ENCODE peak calls at places on chromosomes 4 and X, in seven cellular contexts. R is NCI-H774, O is prostate gland, E is AG09309, Z is left colon, P is brain microvascular endothelial cell, X is KBM-7. C is an unnamed sample.

GRCh38 chr4:64715741-64716140 is 306.5 kb upstream of the TECRL start:
- DNase-seq in R (no peak), X (no peak), O (no peak), P (no peak), Z (no peak), E (no peak), C (no peak)

GRCh38 chrX:133668225-133668931 is 253.1 kb upstream of the GPC4 start:
- DNase-seq in O (no peak), E (no peak), X (no peak), P (no peak), Z (no peak), R (no peak), C (no peak)

GRCh38 chr4:123505077-123505456 is 108.5 kb downstream of the SPRY1 start:
- DNase-seq in X (no peak), O (no peak), Z (no peak), P (peak), R (no peak), E (no peak), C (no peak)

GRCh38 chr4:171676555-171677215 is 136.5 kb upstream of the GALNTL6 start:
- DNase-seq in O (no peak), Z (no peak), X (peak), P (no peak), R (no peak), E (no peak), C (no peak)

GRCh38 chr4:78560296-78560963 is 8.9 kb downstream of the ANXA3 start:
- DNase-seq in E (no peak), O (no peak), R (no peak), P (peak), Z (no peak), X (no peak), C (no peak)

GRCh38 chrX:67648361-67648760 is 104.5 kb downstream of the AR start:
- DNase-seq in X (no peak), E (no peak), Z (no peak), R (no peak), P (no peak), O (no peak), C (no peak)

GRCh38 chr4:74109116-74109791 is 10.3 kb upstream of the CXCL2 start:
- DNase-seq in E (peak), R (no peak), O (no peak), Z (peak), X (no peak), P (peak), C (peak)

GRCh38 chr4:139455187-139455586 is 1.3 kb downstream of the RAB33B start:
- DNase-seq in Z (no peak), O (no peak), R (no peak), X (no peak), E (no peak), P (no peak), C (no peak)

GRCh38 chr4:113384600-113384999 is 335.1 kb downstream of the ANK2 start:
- DNase-seq in P (no peak), O (no peak), Z (no peak), X (no peak), E (no peak), R (no peak), C (no peak)

GRCh38 chr4:71290074-71290473 is 48.7 kb upstream of the SLC4A4 start:
- DNase-seq in R (no peak), P (peak), E (no peak), Z (no peak), X (no peak), O (no peak), C (no peak)

GRCh38 chrX:70476934-70477733 is 32.5 kb downstream of the DLG3 start:
- DNase-seq in O (peak), X (peak), Z (peak), E (no peak), P (peak), R (peak), C (peak)

GRCh38 chr4:10664408-10664807 is 20.2 kb downstream of the CLNK start:
- DNase-seq in P (peak), E (peak), R (no peak), O (peak), X (no peak), Z (no peak), C (no peak)

GRCh38 chrX:97399400-97399799 is 515.7 kb downstream of the RPA4 start:
- DNase-seq in R (no peak), X (no peak), O (no peak), P (peak), Z (no peak), E (no peak), C (no peak)

GRCh38 chr4:15809058-15809457 is 30.9 kb downstream of the CD38 start:
- DNase-seq in R (no peak), Z (no peak), O (no peak), P (no peak), E (no peak), X (no peak), C (no peak)

GRCh38 chrX:129693343-129693742 is 38.6 kb upstream of the APLN start:
- DNase-seq in X (no peak), R (no peak), P (no peak), Z (no peak), O (no peak), E (no peak), C (no peak)

GRCh38 chr4:106334732-106335131 is 18.4 kb downstream of the AIMP1 start:
- DNase-seq in R (no peak), Z (no peak), E (no peak), O (no peak), X (no peak), P (peak), C (no peak)

GRCh38 chrX:15738686-15739016 is 581 bp downstream of the CA5B start:
- DNase-seq in X (no peak), P (no peak), Z (no peak), E (no peak), O (no peak), R (no peak), C (no peak)

GRCh38 chr4:176791591-176792347 is 953 bp downstream of the VEGFC start:
- DNase-seq in X (peak), R (no peak), E (no peak), O (no peak), Z (no peak), P (no peak), C (no peak)

GRCh38 chr4:6877070-6877469 is 32.6 kb upstream of the TBC1D14 start:
- DNase-seq in O (no peak), R (no peak), E (no peak), P (no peak), Z (no peak), X (no peak), C (no peak)

GRCh38 chr4:6419452-6420028 is 52.9 kb downstream of the PPP2R2C start:
- DNase-seq in P (no peak), X (no peak), E (no peak), Z (no peak), O (no peak), R (no peak), C (no peak)